ENCODE peak calls at places on chromosomes 1 and 21, in six cellular contexts. K is Peyer's patch, I is endothelial cell of umbilical vein, Y is hepatocyte, S is fibroblast of lung, T is IMR-90. N is an unnamed sample.

GRCh38 chr1:38102576-38102975 is 56.0 kb upstream of the POU3F1 start:
- DNase-seq in K (no peak), I (no peak), Y (no peak), S (no peak), T (no peak), N (no peak)

GRCh38 chr1:1425753-1426495 is 4.8 kb upstream of the ANKRD65 start:
- DNase-seq in K (no peak), I (no peak), Y (no peak), S (no peak), T (no peak), N (no peak)

GRCh38 chr1:70140343-70140742 is 65.0 kb downstream of the LRRC40 start:
- DNase-seq in K (no peak), I (no peak), Y (peak), S (peak), T (peak), N (peak)

GRCh38 chr1:75475709-75476108 is 135.2 kb downstream of the SLC44A5 start:
- DNase-seq in K (no peak), I (no peak), Y (no peak), S (no peak), T (no peak), N (no peak)

GRCh38 chr21:27570306-27570868 is 603.5 kb upstream of the ADAMTS5 start:
- DNase-seq in K (peak), I (peak), Y (peak), S (peak), T (peak), N (peak)

GRCh38 chr1:18529714-18530113 is 49.0 kb downstream of the KLHDC7A start:
- DNase-seq in K (peak), I (no peak), Y (no peak), S (no peak), T (no peak), N (no peak)

GRCh38 chr1:1678581-1679380 is 13.8 kb downstream of the SLC35E2B start:
- DNase-seq in K (peak), I (no peak), Y (peak), S (no peak), T (no peak), N (no peak)

GRCh38 chr1:203172184-203173115 is 3.2 kb downstream of the MYBPH start:
- DNase-seq in K (peak), I (peak), Y (peak), S (peak), T (peak), N (peak)

GRCh38 chr21:35824136-35824535 is 236.2 kb downstream of the SETD4 start:
- DNase-seq in K (no peak), I (no peak), Y (no peak), S (no peak), T (no peak), N (no peak)

GRCh38 chr1:243547906-243548305 is 292.1 kb downstream of the SDCCAG8 start:
- DNase-seq in K (no peak), I (no peak), Y (no peak), S (no peak), T (no peak), N (no peak)

GRCh38 chr1:42334240-42335049 is 590 bp downstream of the FOXJ3 start:
- DNase-seq in K (peak), I (peak), Y (peak), S (peak), T (peak), N (peak)

GRCh38 chr1:6967431-6968079 is 182.3 kb downstream of the CAMTA1 start:
- DNase-seq in K (no peak), I (no peak), Y (no peak), S (no peak), T (no peak), N (no peak)

GRCh38 chr1:198018529-198018928 is 101.4 kb downstream of the LHX9 start:
- DNase-seq in K (no peak), I (no peak), Y (peak), S (peak), T (peak), N (peak)

GRCh38 chr1:64059556-64059955 is 143.9 kb upstream of the UBE2U start:
- DNase-seq in K (no peak), I (no peak), Y (no peak), S (no peak), T (no peak), N (no peak)

DNA sequence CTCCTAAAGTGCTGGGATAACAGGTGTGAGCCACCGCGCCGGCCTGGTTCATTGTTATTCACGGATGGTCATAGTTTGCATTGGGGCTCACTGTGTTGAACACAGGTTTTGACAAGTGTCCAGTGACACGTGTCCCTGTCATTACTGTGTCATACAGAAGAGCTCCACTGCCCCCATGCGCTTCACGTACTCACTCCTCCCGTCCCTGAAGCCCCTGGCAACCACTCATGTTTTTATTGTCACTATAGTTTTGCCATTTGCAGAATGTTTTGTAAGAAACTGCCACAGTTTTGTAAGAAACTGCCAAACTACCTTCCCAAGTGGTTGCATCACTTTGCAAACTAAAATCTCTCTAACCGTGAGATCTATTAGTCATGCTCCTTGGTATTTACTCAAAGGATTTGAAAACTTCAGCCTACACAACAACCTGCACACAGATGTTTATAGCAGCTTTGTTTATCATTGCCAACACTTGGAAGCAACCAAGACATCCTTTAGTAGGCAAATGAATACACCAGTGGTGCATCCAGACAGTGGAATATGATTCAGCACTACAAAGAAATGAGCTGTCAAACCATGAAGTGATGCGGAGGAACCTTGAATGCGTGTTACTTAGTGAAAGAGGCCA is 163.2 kb upstream of the COL6A1 start:
- DNase-seq in K (no peak), I (no peak), Y (peak), S (peak), T (peak), N (no peak)
- TF ChIP-seq CTCF in K (no peak), I (no peak), Y (no peak), S (no peak), T (no peak), N (no peak)

DNA sequence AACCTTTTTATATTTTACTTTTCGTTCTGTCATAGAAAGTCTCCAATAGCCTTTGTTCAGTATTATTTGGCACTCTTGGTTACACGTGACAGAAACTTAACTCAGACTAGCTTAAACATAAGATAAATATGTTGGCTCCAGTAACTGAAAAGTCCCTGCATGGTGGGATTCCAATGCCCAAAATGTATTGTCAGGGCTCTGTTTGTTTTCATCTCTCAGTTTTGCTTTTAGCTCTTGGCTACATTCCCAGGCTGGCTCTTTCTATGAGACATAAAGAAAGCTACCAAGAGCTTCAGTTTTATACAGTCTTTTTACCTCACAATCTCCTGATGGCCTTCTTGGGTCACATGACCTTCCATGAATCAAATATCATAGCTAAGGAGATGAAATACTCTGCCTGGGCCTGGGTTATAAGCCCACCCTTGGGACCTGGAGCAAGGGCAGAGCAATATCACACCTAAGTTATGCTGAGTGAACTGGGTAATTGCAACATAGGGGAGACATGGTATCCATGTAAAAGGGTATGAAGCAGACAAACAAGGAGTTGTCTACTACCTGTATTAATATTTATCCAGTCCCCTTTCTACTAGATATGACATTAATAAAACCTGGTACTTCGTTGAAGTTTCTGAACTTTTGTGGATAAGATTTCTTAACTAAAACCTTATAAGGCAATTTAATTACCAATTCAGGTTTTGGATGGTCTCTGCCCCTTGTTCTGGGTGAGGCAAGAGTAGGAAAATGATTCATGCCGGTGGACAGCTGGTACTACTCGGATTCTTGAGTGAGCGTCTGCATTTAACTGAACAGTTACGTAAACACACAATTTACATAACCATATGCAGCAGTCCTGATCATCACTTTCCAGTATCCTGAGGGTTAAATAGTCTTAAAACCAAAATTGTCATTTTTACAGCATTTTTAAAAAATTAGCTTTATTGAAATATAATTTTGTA is 442.3 kb downstream of the GPATCH2 start:
- DNase-seq in K (no peak), I (no peak), Y (peak), S (peak), T (no peak), N (no peak)
- H3K27ac ChIP-seq in K (no peak), I (no peak), Y (peak), S (no peak), T (no peak), N (no peak)

DNA sequence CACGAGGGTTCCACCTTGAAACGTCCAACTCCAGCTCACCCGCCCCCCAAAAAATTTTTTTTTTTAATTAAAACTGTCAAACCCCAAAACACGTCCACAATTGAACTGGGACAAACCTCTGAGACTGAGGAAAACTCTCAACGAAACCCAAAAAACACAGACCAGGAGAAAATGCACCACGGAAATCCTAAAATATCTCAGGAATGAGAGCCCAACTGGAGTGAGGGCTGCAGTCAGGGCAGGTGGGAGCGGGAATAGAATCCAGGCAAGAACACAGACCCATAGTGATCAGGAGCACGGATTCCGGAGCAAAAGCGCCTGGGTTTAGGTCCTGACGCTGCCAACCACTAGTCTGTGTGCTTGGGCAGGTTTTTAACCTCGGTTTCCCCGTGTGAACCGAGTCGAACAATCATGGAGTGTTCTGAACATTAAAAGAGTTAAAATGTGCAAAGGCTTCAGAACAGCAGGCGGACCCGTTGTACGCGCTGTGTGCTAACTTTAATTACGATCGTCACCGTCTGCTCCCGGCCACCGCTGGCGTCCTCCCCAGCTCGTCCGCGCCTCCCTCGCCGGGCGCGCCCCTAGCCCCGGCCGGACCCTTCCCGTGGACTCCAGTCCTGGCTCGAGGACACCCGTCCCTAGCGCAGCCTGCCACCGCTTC is 624 bp downstream of the ARHGAP29 start:
- DNase-seq in K (peak), I (no peak), Y (peak), S (peak), T (peak), N (no peak)
- TF ChIP-seq CTCF in K (peak), I (peak), Y (peak), S (peak), T (peak), N (peak)

DNA sequence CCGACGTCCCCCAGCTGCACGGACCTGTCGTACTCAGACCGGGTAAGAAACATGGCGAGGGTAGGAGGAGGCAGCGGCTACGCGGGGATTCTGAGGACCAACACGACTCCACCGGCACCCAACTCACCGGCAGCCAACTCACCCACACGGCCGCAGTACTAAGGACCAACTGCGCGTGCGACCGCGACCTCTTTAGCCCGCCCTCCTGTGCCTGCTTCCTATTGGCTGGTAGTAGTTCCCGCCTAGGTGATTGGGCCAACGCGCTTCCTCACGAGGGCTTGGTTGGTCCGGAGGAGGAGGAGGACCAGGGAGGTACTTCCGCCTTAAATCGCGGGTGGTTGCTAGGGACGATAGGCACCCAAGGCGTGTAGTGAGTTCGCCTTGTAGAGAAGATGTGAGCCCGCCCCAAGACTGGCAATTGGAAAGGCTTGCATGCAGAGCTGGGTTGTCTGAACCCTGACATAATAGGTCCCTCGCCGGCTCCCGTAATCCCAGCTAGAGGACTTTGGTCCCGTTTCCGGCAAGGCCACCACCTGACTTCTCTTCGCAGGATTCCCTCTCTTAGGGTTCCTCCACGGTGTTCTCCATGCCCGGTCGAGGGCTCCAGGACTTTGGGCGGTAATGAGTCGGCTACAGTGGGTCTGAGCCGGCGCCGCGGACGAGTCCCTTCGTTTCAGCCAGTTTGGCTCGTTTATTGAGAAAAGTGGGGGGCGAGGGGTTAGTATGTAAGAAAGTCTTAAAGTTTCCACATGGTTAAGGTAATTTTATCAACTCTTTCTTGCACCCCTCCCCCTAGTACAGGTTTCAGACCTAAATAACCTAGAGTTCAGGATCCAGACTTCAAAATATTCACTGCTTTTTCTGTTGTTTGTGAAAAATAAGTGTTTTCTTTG is at the start of gene PSMA5:
- DNase-seq in K (peak), I (peak), Y (peak), S (peak), T (peak), N (peak)
- H3K27ac ChIP-seq in K (peak), I (peak), Y (peak), S (peak), T (peak), N (peak)

GRCh38 chr1:9900142-9901043 is 9.7 kb downstream of the CTNNBIP1 start:
- DNase-seq in K (peak), I (peak), Y (peak), S (no peak), T (no peak), N (no peak)
- TF ChIP-seq CTCF in K (no peak), I (no peak), Y (no peak), S (no peak), T (no peak), N (no peak)

DNA sequence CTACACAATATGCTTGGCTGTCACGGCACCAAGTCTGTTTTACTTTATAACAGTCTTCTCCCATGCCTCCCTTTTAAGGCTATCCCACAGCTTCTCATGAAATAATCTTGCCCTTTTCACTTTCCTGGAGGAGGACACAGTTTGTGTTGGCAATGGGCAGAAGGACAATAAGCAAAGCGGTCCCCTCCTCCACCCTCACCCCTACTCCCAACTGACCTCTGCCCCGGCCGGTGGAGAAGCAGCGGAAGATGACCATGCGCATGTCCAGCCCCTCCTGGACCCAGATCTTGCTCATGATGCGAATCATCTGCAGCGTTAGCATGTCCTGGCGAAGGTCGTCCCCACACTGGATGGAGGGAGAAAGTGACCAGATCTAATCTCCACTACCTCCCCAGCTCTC is 28.4 kb upstream of the PPP1R15B start:
- DNase-seq in K (no peak), I (no peak), Y (no peak), S (no peak), T (no peak), N (no peak)
- H3K27ac ChIP-seq in K (no peak), I (no peak), Y (peak), S (no peak), T (no peak), N (no peak)

DNA sequence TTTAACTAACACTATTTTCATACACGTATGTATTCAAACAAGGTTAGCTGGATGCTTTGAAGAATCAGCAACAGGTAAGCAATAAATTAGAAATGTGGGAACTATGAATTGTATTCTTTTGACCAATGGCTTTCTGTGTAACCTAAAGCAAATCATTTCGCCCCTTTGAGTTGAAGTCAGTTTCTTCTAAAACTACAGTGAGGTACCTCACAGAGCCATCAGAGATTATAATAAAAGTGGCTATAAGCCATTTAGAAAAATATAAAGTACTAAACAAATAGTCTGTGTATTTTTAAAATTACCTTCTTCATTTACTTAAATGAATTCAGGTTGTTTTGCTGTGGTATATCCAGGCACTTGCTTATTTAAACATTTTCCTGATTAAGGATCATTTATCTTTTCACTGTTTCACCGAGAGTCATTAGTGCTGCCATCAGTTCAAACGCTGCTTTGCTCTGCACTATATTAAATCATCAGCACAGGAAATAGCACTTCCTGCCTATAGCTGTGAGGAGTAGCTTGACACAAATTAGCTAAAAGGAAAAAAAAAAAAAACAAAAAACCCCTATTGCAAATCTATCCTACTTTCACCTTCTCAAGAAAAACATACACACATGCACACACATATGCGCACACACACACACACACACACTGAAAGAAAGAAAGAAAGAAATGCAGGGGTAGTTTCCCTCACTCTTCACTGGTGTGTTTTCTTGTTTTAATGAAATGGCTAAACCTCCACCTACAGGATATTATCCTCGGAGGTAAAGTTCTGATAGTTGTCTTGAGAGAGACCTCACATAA is 39.8 kb upstream of the C1orf105 start:
- DNase-seq in K (peak), I (peak), Y (no peak), S (no peak), T (no peak), N (no peak)
- TF ChIP-seq CTCF in K (no peak), I (no peak), Y (no peak), S (no peak), T (no peak), N (no peak)

GRCh38 chr1:215539803-215540575 is 27.1 kb upstream of the KCTD3 start:
- DNase-seq in K (no peak), I (peak), Y (no peak), S (peak), T (peak), N (no peak)
- H3K27ac ChIP-seq in K (no peak), I (no peak), Y (no peak), S (no peak), T (no peak), N (no peak)

DNA sequence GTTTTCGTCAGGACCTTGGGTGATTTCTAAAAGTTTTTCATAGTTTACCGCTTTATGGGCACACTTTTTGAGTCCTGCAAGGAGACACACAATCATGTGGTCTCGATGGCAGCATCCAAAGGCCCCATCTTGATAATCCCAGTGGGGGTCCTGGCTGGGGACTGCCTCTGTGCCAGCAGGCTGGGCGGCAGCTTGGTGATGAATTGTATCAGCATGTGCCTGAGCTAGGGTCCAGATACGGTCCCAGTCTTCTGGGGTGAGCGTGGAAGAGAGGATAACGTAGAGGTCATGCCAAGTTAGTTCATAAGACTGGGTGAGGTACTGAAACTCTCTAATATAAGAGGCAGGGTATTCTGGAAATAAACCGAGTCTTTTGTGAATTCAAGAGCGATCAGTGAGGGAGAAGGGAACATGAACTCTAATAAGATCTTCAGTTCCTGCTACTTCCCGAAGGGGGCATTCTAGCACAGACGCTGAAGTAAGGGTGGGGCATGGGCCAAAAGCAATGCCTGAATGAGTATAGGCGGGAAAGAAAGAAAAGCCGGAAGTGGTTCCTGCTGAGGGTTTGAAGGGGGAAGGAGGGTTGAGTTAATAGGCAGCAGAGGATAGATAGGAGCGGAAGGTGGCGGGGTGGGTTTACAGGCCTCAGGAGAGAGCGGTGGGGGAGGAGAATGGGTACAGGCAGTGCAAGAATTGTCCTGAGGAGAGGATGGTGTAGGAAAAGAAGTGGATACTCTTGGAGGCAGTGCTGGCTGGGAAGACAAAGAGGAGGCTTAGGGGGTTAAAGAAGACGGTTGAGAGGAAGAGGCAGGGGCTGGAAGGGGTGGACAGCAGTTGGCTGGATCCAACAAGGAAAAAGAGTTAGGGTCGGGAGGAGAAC is 1.6 kb downstream of the ERVH48-1 start:
- DNase-seq in K (peak), I (peak), Y (peak), S (peak), T (peak), N (peak)
- TF ChIP-seq CTCF in K (peak), I (peak), Y (peak), S (peak), T (peak), N (peak)

N was measured in brain microvascular endothelial cell.